ENCODE peak calls at places on chromosomes 13 and 19, in nine cellular contexts. J is stimulated activated CD4-positive, alpha-beta T cell treated with anti-CD3 and anti-CD28 coated beads, Interleukin-2, amount 100 ng/mL, for 48 hours; Z is stimulated activated CD8-positive, alpha-beta memory T cell treated with anti-CD3 and anti-CD28 coated beads, Interleukin-7, amount 100 ng/mL, for 1 hour; I is pancreas; M is NCI-H2081; L is neural crest cell; Q is naive B cell; S is B cell; G is H1. N is an unnamed sample.

GRCh38 chr13:49791214-49791752 is 1.2 kb downstream of the KPNA3 start:
- DNase-seq in J (no peak), Z (no peak), I (peak), M (peak), L (no peak), Q (peak), S (peak), G (no peak), N (no peak)

GRCh38 chr19:11538232-11539036 is at the start of gene CNN1:
- DNase-seq in J (no peak), Z (no peak), I (no peak), M (no peak), L (peak), Q (no peak), S (no peak), G (peak), N (no peak)

GRCh38 chr19:53867225-53868090 is at the start of gene MYADM:
- DNase-seq in J (peak), Z (peak), I (peak), M (no peak), L (peak), Q (peak), S (peak), G (peak), N (peak)

GRCh38 chr19:2750739-2751437 is 11.1 kb upstream of the SLC39A3 start:
- DNase-seq in J (no peak), Z (no peak), I (no peak), M (no peak), L (no peak), Q (no peak), S (no peak), G (no peak), N (no peak)

GRCh38 chr19:19444694-19445155 is 39.2 kb downstream of the GATAD2A start:
- DNase-seq in J (no peak), Z (no peak), I (no peak), M (no peak), L (no peak), Q (peak), S (peak), G (no peak), N (no peak)

GRCh38 chr13:98509271-98510155 is 67.4 kb downstream of the STK24 start:
- DNase-seq in J (no peak), Z (no peak), I (no peak), M (no peak), L (no peak), Q (peak), S (peak), G (no peak), N (no peak)

GRCh38 chr13:78325585-78325984 is 277.8 kb downstream of the POU4F1 start:
- DNase-seq in J (no peak), Z (no peak), I (no peak), M (peak), L (no peak), Q (no peak), S (no peak), G (no peak), N (no peak)

GRCh38 chr13:44306401-44307192 is 67.0 kb upstream of the SERP2 start:
- DNase-seq in J (no peak), Z (no peak), I (no peak), M (peak), L (peak), Q (no peak), S (no peak), G (peak), N (no peak)

GRCh38 chr13:79871594-79871993 is 390.6 kb downstream of the NDFIP2 start:
- DNase-seq in J (no peak), Z (no peak), I (no peak), M (no peak), L (no peak), Q (no peak), S (no peak), G (no peak), N (no peak)

GRCh38 chr13:113820813-113821651 is 42.8 kb downstream of the GAS6 start:
- DNase-seq in J (no peak), Z (no peak), I (no peak), M (peak), L (no peak), Q (no peak), S (no peak), G (no peak), N (no peak)

GRCh38 chr13:42174344-42175162 is 97.4 kb upstream of the AKAP11 start:
- DNase-seq in J (no peak), Z (no peak), I (no peak), M (no peak), L (no peak), Q (no peak), S (no peak), G (no peak), N (no peak)

GRCh38 chr19:18895038-18895827 is 725 bp downstream of the CERS1 start:
- DNase-seq in J (no peak), Z (no peak), I (no peak), M (no peak), L (peak), Q (no peak), S (no peak), G (peak), N (no peak)

GRCh38 chr19:56245062-56245740 is 27.3 kb upstream of the EDDM13 start:
- DNase-seq in J (no peak), Z (no peak), I (no peak), M (no peak), L (no peak), Q (no peak), S (no peak), G (no peak), N (no peak)

GRCh38 chr19:7450243-7451223 is 38.3 kb downstream of the PEX11G start:
- DNase-seq in J (no peak), Z (no peak), I (no peak), M (no peak), L (no peak), Q (no peak), S (no peak), G (no peak), N (no peak)

GRCh38 chr13:94056362-94056990 is 423.0 kb downstream of the DCT start:
- DNase-seq in J (no peak), Z (no peak), I (no peak), M (no peak), L (no peak), Q (no peak), S (no peak), G (no peak), N (no peak)

GRCh38 chr13:98428256-98428966 is 148.5 kb downstream of the STK24 start:
- DNase-seq in J (no peak), Z (no peak), I (no peak), M (no peak), L (no peak), Q (no peak), S (no peak), G (no peak), N (no peak)

GRCh38 chr13:35690546-35690945 is 214.1 kb upstream of the MAB21L1 start:
- DNase-seq in J (no peak), Z (no peak), I (no peak), M (no peak), L (no peak), Q (no peak), S (no peak), G (no peak), N (no peak)

GRCh38 chr13:43664700-43665191 is 122.0 kb downstream of the ENOX1 start:
- DNase-seq in J (no peak), Z (no peak), I (peak), M (no peak), L (no peak), Q (no peak), S (no peak), G (no peak), N (no peak)

GRCh38 chr19:45847661-45848060 is 15.3 kb downstream of the SYMPK start:
- DNase-seq in J (no peak), Z (no peak), I (no peak), M (no peak), L (no peak), Q (no peak), S (no peak), G (no peak), N (no peak)

GRCh38 chr19:10289167-10289835 is 451 bp upstream of the ICAM5 start:
- DNase-seq in J (peak), Z (no peak), I (no peak), M (peak), L (no peak), Q (peak), S (peak), G (peak), N (peak)

GRCh38 chr19:10379880-10380310 is 477 bp downstream of the TYK2 start:
- DNase-seq in J (no peak), Z (no peak), I (no peak), M (no peak), L (no peak), Q (no peak), S (no peak), G (no peak), N (no peak)